ENCODE peak calls at places on chromosomes 1 and 21, in six cellular contexts. Z, N, Q, S, D and Y are unnamed samples.

GRCh38 chr1:208921259-208921658 is 662.3 kb upstream of the CAMK1G start:
- DNase-seq in D (no peak), N (no peak), S (no peak), Q (no peak), Z (no peak), Y (no peak)

GRCh38 chr1:27643626-27644368 is 8.8 kb upstream of the FGR start:
- DNase-seq in S (no peak), Q (peak), Z (peak), N (peak), D (peak), Y (no peak)

GRCh38 chr1:30668026-30668425 is 55.4 kb downstream of the MATN1 start:
- DNase-seq in D (peak), S (no peak), Q (no peak), N (no peak), Z (peak), Y (no peak)

GRCh38 chr1:41802532-41803501 is 115.9 kb downstream of the HIVEP3 start:
- DNase-seq in S (peak), Z (no peak), N (peak), Q (peak), D (peak), Y (no peak)

GRCh38 chr1:161989108-161989507 is 34.6 kb downstream of the OLFML2B start:
- DNase-seq in N (no peak), S (no peak), Q (no peak), D (peak), Z (peak), Y (no peak)

GRCh38 chr1:150981177-150981804 is 801 bp upstream of the ANXA9 start:
- DNase-seq in S (no peak), Z (no peak), D (peak), Q (no peak), N (no peak), Y (no peak)

GRCh38 chr1:180925471-180926051 is 12.9 kb downstream of the KIAA1614 start:
- DNase-seq in Z (no peak), N (no peak), Q (no peak), S (no peak), D (no peak), Y (no peak)

GRCh38 chr1:9852410-9853301 is 28.9 kb upstream of the CLSTN1 start:
- DNase-seq in Q (peak), N (no peak), D (peak), Z (peak), S (no peak), Y (no peak)

GRCh38 chr1:228938248-228938891 is 203.1 kb downstream of the RHOU start:
- DNase-seq in Z (no peak), S (no peak), Q (no peak), D (no peak), N (peak), Y (no peak)

GRCh38 chr1:233440952-233441401 is 113.5 kb downstream of the MAP3K21 start:
- DNase-seq in Z (peak), D (peak), Q (peak), S (peak), N (peak), Y (no peak)

GRCh38 chr21:44950351-44950750 is 10.5 kb downstream of the SLX9 start:
- DNase-seq in N (no peak), D (no peak), Z (no peak), S (no peak), Q (no peak), Y (no peak)

GRCh38 chr1:206903687-206904086 is 6.4 kb downstream of the IL24 start:
- DNase-seq in Z (no peak), S (no peak), N (no peak), D (no peak), Q (no peak), Y (no peak)

GRCh38 chr1:60573726-60574409 is 500.3 kb upstream of the C1orf87 start:
- DNase-seq in Z (peak), S (no peak), Q (peak), N (no peak), D (peak), Y (no peak)

GRCh38 chr1:172775598-172776570 is 117.0 kb downstream of the FASLG start:
- DNase-seq in D (peak), S (no peak), N (no peak), Q (peak), Z (peak), Y (no peak)

GRCh38 chr1:146034976-146035469 is 13.5 kb upstream of the HJV start:
- DNase-seq in S (no peak), Q (no peak), Z (no peak), N (no peak), D (no peak), Y (no peak)

GRCh38 chr1:9798236-9799130 is 25.3 kb downstream of the CLSTN1 start:
- DNase-seq in S (no peak), N (no peak), D (peak), Z (peak), Q (no peak), Y (no peak)

GRCh38 chr1:94863297-94863911 is 43.2 kb downstream of the SLC44A3 start:
- DNase-seq in Q (peak), D (peak), Z (peak), N (no peak), S (no peak), Y (no peak)

GRCh38 chr1:87684194-87684593 is 355.5 kb downstream of the LMO4 start:
- DNase-seq in Z (peak), Q (peak), N (peak), S (peak), D (no peak), Y (no peak)

GRCh38 chr1:198935371-198935921 is 296.6 kb downstream of the PTPRC start:
- DNase-seq in N (peak), S (peak), D (peak), Z (peak), Q (peak), Y (peak)

GRCh38 chr1:110605901-110606783 is at the start of gene KCNA2:
- DNase-seq in Q (no peak), Z (no peak), N (peak), D (no peak), S (peak), Y (no peak)

GRCh38 chr1:226408285-226409184 is 642 bp upstream of the PARP1 start:
- DNase-seq in D (no peak), Q (no peak), Z (no peak), N (no peak), S (peak), Y (no peak)

GRCh38 chr1:149940427-149940826 is 3.7 kb upstream of the MTMR11 start:
- DNase-seq in D (no peak), Z (no peak), Q (no peak), S (no peak), N (no peak), Y (no peak)

GRCh38 chr1:149937779-149938178 is 1.1 kb upstream of the MTMR11 start:
- DNase-seq in Q (no peak), D (no peak), S (no peak), N (no peak), Z (no peak), Y (no peak)

GRCh38 chr1:149936076-149936991 is at the start of gene MTMR11:
- DNase-seq in Z (peak), N (no peak), D (no peak), Q (peak), S (peak), Y (no peak)

GRCh38 chr1:149934326-149934725 is 2.4 kb downstream of the MTMR11 start:
- DNase-seq in S (no peak), D (no peak), Q (no peak), N (no peak), Z (no peak), Y (no peak)

GRCh38 chr1:149936992-149937705 is 470 bp upstream of the MTMR11 start:
- DNase-seq in N (no peak), Z (peak), S (no peak), Q (peak), D (peak), Y (no peak)
- TF ChIP-seq CTCF in N (no peak), Z (no peak), S (no peak), Q (no peak), D (peak), Y (no peak)

GRCh38 chr1:182786223-182787001 is 3.2 kb upstream of the NPL start:
- DNase-seq in Q (peak), S (peak), Z (peak), D (peak), N (peak), Y (no peak)
- TF ChIP-seq CTCF in Q (peak), S (peak), Z (peak), D (peak), N (peak), Y (peak)

DNA sequence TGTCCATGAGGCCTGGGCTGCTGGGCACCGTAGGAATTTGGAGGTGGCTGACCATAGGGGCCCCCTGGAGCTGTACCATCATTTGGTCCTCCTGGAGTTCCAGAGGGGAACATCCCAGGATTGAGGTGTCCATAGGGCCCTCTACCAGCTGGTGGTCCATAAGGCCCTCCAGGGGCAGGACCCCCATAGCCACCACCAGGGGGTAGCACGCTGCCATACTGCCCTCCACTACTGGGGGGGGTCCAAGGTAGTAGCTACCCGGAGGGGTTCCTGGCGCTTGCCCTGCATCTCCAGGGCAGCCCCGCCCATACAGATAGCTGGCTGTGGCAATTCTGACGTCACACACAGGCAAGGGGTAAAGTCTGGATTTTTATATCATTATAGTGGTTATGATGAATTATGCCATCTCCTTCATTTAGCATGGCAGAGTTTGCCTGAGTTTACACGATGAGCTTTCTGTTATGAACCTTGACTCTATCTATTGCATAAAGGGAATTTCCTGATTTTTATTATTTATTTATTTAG is 13.2 kb downstream of the MDM4 start:
- DNase-seq in D (no peak), N (no peak), Q (no peak), Z (no peak), S (no peak), Y (no peak)
- TF ChIP-seq CTCF in D (no peak), N (no peak), Q (no peak), Z (no peak), S (no peak), Y (peak)

GRCh38 chr1:46535063-46535462 is 16.4 kb downstream of the KNCN start:
- DNase-seq in D (no peak), S (no peak), N (no peak), Z (peak), Q (no peak), Y (no peak)
- TF ChIP-seq CTCF in D (peak), S (no peak), N (no peak), Z (peak), Q (peak), Y (peak)